ENCODE peak calls at places on chromosomes 1 and 21, in six cellular contexts. O, G, X, P, R and W are unnamed samples.

GRCh38 chr1:93629101-93630059 is 52.3 kb downstream of the BCAR3 start:
- DNase-seq in O (peak), G (no peak), X (no peak), P (no peak), R (no peak), W (no peak)

GRCh38 chr21:44089001-44089911 is 17.9 kb upstream of the PWP2 start:
- DNase-seq in O (no peak), G (peak), X (no peak), P (no peak), R (no peak), W (no peak)

GRCh38 chr1:74586253-74586897 is 74.0 kb upstream of the LRRC53 start:
- DNase-seq in O (no peak), G (no peak), X (no peak), P (no peak), R (no peak), W (no peak)

GRCh38 chr21:42022906-42023305 is 12.7 kb upstream of the ZBTB21 start:
- DNase-seq in O (no peak), G (no peak), X (no peak), P (no peak), R (no peak), W (no peak)

GRCh38 chr1:52600533-52601179 is 1.5 kb upstream of the GPX7 start:
- DNase-seq in O (no peak), G (no peak), X (no peak), P (no peak), R (no peak), W (no peak)

GRCh38 chr1:206422525-206422924 is 47.8 kb upstream of the IKBKE start:
- DNase-seq in O (peak), G (no peak), X (no peak), P (no peak), R (no peak), W (no peak)

GRCh38 chr21:45993210-45994085 is 11.9 kb downstream of the COL6A1 start:
- DNase-seq in O (peak), G (peak), X (peak), P (peak), R (peak), W (no peak)

GRCh38 chr21:39422468-39423241 is 22.9 kb downstream of the LCA5L start:
- DNase-seq in O (no peak), G (no peak), X (no peak), P (no peak), R (no peak), W (no peak)

GRCh38 chr1:46724991-46725735 is 6.2 kb upstream of the EFCAB14 start:
- DNase-seq in O (peak), G (no peak), X (peak), P (peak), R (peak), W (peak)

GRCh38 chr1:197671140-197671539 is 104.1 kb downstream of the DENND1B start:
- DNase-seq in O (peak), G (no peak), X (no peak), P (no peak), R (no peak), W (no peak)

GRCh38 chr1:210213335-210213734 is 19.3 kb upstream of the SERTAD4 start:
- DNase-seq in O (no peak), G (no peak), X (no peak), P (no peak), R (no peak), W (no peak)

GRCh38 chr1:89261926-89262540 is 10.6 kb downstream of the GBP5 start:
- DNase-seq in O (no peak), G (no peak), X (peak), P (peak), R (peak), W (no peak)

GRCh38 chr1:65459397-65459768 is 38.9 kb downstream of the LEPR start:
- DNase-seq in O (peak), G (no peak), X (no peak), P (no peak), R (no peak), W (no peak)

GRCh38 chr1:180135535-180135934 is 19.1 kb upstream of the QSOX1 start:
- DNase-seq in O (no peak), G (no peak), X (no peak), P (no peak), R (no peak), W (no peak)

GRCh38 chr1:11881749-11882441 is 23.1 kb upstream of the NPPB start:
- DNase-seq in O (no peak), G (no peak), X (no peak), P (no peak), R (no peak), W (no peak)

GRCh38 chr1:23514121-23514679 is 16.8 kb downstream of the E2F2 start:
- DNase-seq in O (no peak), G (no peak), X (no peak), P (no peak), R (no peak), W (no peak)

GRCh38 chr1:181504294-181505115 is 21.2 kb downstream of the CACNA1E start:
- DNase-seq in O (no peak), G (no peak), X (no peak), P (no peak), R (no peak), W (no peak)

GRCh38 chr1:204143276-204144041 is 8.4 kb downstream of the ETNK2 start:
- DNase-seq in O (no peak), G (no peak), X (peak), P (no peak), R (no peak), W (no peak)

GRCh38 chr1:189697113-189697512 is 780.6 kb downstream of the BRINP3 start:
- DNase-seq in O (no peak), G (no peak), X (no peak), P (no peak), R (no peak), W (no peak)

GRCh38 chr1:98813738-98814309 is 152.3 kb downstream of the SNX7 start:
- DNase-seq in O (no peak), G (no peak), X (no peak), P (no peak), R (no peak), W (no peak)

GRCh38 chr1:118944133-118944532 is 44.0 kb downstream of the TBX15 start:
- DNase-seq in O (peak), G (no peak), X (no peak), P (no peak), R (no peak), W (peak)

GRCh38 chr1:44672254-44672955 is 1.9 kb downstream of the TMEM53 start:
- DNase-seq in O (peak), G (peak), X (no peak), P (no peak), R (no peak), W (no peak)

GRCh38 chr1:182299728-182300581 is 91.6 kb downstream of the GLUL start:
- DNase-seq in O (peak), G (peak), X (peak), P (peak), R (peak), W (no peak)

GRCh38 chr1:108050134-108050533 is 85.2 kb upstream of the VAV3 start:
- DNase-seq in O (peak), G (peak), X (no peak), P (peak), R (no peak), W (no peak)

GRCh38 chr1:16211824-16212223 is 628 bp downstream of the ARHGEF19 start:
- DNase-seq in O (no peak), G (no peak), X (no peak), P (no peak), R (no peak), W (no peak)
- H3K4me3 ChIP-seq in O (no peak), G (peak), X (no peak), P (no peak), R (no peak), W (no peak)

DNA sequence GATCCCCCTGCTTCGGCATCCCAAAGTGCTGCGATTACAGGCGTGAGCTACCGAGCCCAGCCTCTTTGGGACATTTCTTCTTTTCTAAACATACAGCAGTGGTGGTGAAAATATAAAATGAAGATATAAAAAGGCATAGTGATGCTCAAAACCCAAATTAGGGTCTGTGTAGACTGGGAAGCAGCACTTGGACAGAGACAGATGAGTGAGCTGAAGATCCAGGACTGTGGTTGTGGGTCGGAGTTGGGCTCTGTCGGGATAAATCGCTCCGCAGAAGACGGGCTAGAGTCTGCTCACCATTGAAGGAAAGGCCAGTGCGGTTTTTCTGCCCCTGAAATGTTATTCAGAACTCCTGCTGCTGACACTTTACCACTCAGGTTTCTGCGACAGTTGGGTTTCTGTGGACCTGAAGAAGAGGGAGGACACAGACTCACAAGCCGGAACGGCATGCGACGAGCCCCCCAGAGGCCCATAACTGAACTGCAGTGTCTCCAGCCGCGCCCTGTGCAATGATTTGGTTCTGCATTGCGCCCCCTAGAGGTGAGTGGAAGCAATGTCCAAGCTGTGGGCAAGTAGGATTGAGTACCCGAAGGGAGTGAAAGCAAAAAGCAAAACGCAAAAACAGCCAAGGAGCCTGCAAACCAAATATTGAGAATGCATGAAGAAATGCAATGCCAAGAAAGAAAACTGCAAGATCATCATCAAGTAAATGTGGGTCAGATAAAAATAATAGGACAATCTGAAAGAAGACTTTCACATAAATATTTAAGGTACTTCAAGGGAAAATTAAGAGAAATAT is 66.6 kb downstream of the GABPA start:
- DNase-seq in O (peak), G (peak), X (peak), P (peak), R (peak), W (no peak)
- TF ChIP-seq CTCF in O (peak), G (peak), X (peak), P (peak), R (peak), W (peak)

DNA sequence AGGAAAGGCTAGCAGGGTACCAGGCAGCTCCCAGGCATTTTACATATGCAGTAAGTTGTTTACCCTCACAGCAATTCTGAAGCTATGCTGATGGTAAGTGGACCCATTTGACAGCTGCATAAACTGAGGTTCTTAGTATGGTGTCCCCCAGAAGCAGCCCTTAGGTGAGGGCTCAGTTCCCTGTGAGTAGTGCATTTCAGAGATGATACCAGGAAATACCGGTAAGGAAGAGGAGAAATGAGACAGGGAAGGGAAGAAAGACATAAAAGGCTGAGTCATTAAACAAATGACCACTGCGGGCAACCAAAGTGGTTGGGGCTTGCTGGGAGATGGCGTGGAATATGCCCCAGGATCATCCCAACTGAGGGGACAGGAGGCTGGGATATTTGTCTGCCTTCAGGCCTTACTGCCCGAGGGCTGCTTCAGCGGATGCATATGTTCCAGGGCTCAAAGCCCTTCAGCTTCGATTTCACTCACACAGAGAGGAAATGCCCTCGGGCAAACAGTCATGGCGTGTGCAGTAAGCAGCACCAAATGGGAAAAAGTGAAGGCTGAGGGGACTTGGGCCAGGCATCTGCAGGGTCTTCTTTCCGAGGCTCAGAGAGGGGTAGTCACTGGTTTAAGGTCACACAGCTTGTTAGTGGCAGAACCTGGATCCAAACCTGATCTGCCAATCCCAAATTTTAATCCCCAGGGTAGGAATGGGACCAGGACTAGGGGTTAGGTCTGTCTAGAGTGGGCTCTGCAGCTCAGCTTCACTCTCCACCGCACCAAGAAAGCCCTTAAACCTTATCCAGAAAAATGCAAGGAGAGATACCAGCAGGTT is 133.7 kb upstream of the RUNX3 start:
- DNase-seq in O (peak), G (peak), X (no peak), P (no peak), R (no peak), W (no peak)
- H3K4me3 ChIP-seq in O (no peak), G (no peak), X (no peak), P (no peak), R (no peak), W (no peak)

GRCh38 chr1:101748077-101748476 is 248.6 kb downstream of the OLFM3 start:
- DNase-seq in O (no peak), G (no peak), X (no peak), P (no peak), R (no peak), W (no peak)
- TF ChIP-seq CTCF in O (no peak), G (no peak), X (no peak), P (no peak), R (no peak), W (no peak)

GRCh38 chr1:154971341-154971998 is 923 bp upstream of the SHC1 start:
- DNase-seq in O (no peak), G (no peak), X (no peak), P (no peak), R (peak), W (no peak)
- H3K4me3 ChIP-seq in O (peak), G (peak), X (peak), P (peak), R (peak), W (peak)